ENCODE peak calls at places on chromosomes 12 and 14, in four cellular contexts. One of them, this sample, is unnamed.

GRCh38 chr14:99758121-99758871 is 34.9 kb upstream of the EML1 start:
- DNase-seq in pancreas: no peak
- DNase-seq in RPMI7951: peak; percentile 89
- DNase-seq in kidney glomerular epithelial cell: peak; percentile 4
- DNase-seq in this sample: peak; percentile 89

GRCh38 chr12:122834229-122834920 is 882 bp upstream of the HIP1R start:
- DNase-seq in RPMI7951: peak; percentile 53
- DNase-seq in pancreas: peak; percentile 57
- DNase-seq in kidney glomerular epithelial cell: peak; percentile 73
- DNase-seq in this sample: peak; percentile 82

GRCh38 chr12:47941475-47942326 is 21.7 kb upstream of the TMEM106C start:
- DNase-seq in RPMI7951: no peak
- DNase-seq in kidney glomerular epithelial cell: no peak
- DNase-seq in pancreas: no peak
- DNase-seq in this sample: no peak

GRCh38 chr14:91245029-91245428 is 525 bp upstream of the GPR68 start:
- DNase-seq in RPMI7951: no peak
- DNase-seq in pancreas: no peak
- DNase-seq in kidney glomerular epithelial cell: no peak
- DNase-seq in this sample: no peak

GRCh38 chr14:45091696-45092095 is 7.8 kb downstream of the PRPF39 start:
- DNase-seq in RPMI7951: no peak
- DNase-seq in pancreas: no peak
- DNase-seq in kidney glomerular epithelial cell: peak; percentile 9
- DNase-seq in this sample: peak; percentile 34

GRCh38 chr14:26820101-26820500 is 222.3 kb upstream of the NOVA1 start:
- DNase-seq in kidney glomerular epithelial cell: no peak
- DNase-seq in pancreas: no peak
- DNase-seq in RPMI7951: no peak
- DNase-seq in this sample: peak; percentile 34

GRCh38 chr12:112234303-112234702 is 108.9 kb downstream of the TRAFD1 start:
- DNase-seq in pancreas: no peak
- DNase-seq in RPMI7951: no peak
- DNase-seq in kidney glomerular epithelial cell: no peak
- DNase-seq in this sample: no peak

GRCh38 chr12:105330938-105331804 is 680 bp downstream of the C12orf75 start:
- DNase-seq in kidney glomerular epithelial cell: no peak
- DNase-seq in pancreas: peak; percentile 42
- DNase-seq in RPMI7951: peak; percentile 25
- DNase-seq in this sample: peak; percentile 75

GRCh38 chr14:64026600-64026999 is 173.8 kb downstream of the SYNE2 start:
- DNase-seq in pancreas: no peak
- DNase-seq in kidney glomerular epithelial cell: no peak
- DNase-seq in RPMI7951: no peak
- DNase-seq in this sample: no peak

GRCh38 chr14:105390849-105391500 is 7.4 kb upstream of the TEX22 start:
- DNase-seq in pancreas: peak; percentile 14
- DNase-seq in kidney glomerular epithelial cell: no peak
- DNase-seq in RPMI7951: no peak
- DNase-seq in this sample: no peak

GRCh38 chr14:63573579-63573978 is 30.4 kb upstream of the PPP2R5E start:
- DNase-seq in kidney glomerular epithelial cell: peak; percentile 30
- DNase-seq in RPMI7951: peak; percentile 15
- DNase-seq in pancreas: no peak
- DNase-seq in this sample: peak; percentile 21

This sample was measured in adipocyte.